ENCODE peak calls at places on chromosomes 12 and 14, in eight cellular contexts. U is GM12892, H is transverse colon, C is Panc1, X is GM12891, M is GM23338, J is HCT116, R is vagina. Q is an unnamed sample.
A peak's percentile ranks its signal among the peaks of the same experiment; 100 is the strongest.

GRCh38 chr14:100363053-100363452 is 39.9 kb downstream of the SLC25A47 start:
- DNase-seq in U (no peak), M (no peak), X (no peak), H (no peak), R (no peak), J (no peak), C (no peak), Q (no peak)

GRCh38 chr12:48185181-48185919 is 1.9 kb downstream of the CCDC184 start:
- DNase-seq in C (no peak), X (no peak), R (no peak), U (no peak), J (no peak), H (no peak), M (peak; percentile 86), Q (no peak)

GRCh38 chr14:38868415-38869290 is 234.4 kb downstream of the SEC23A start:
- DNase-seq in R (no peak), M (no peak), C (no peak), J (no peak), H (no peak), U (no peak), X (no peak), Q (no peak)

GRCh38 chr12:88703790-88704189 is 123.5 kb upstream of the KITLG start:
- DNase-seq in U (no peak), M (no peak), H (no peak), C (no peak), J (no peak), R (no peak), X (no peak), Q (no peak)

GRCh38 chr12:124036117-124037109 is 63.4 kb downstream of the ZNF664 start:
- DNase-seq in X (peak; percentile 45), H (peak; percentile 35), U (peak; percentile 34), M (peak; percentile 69), R (no peak), J (peak; percentile 15), C (peak; percentile 24), Q (peak; percentile 23)

GRCh38 chr12:128609861-128610260 is 213.9 kb downstream of the SLC15A4 start:
- DNase-seq in C (no peak), U (no peak), X (no peak), M (no peak), R (no peak), J (no peak), H (no peak), Q (no peak)

GRCh38 chr14:102751088-102751487 is 26.2 kb upstream of the TRAF3 start:
- DNase-seq in M (no peak), X (no peak), C (no peak), J (no peak), R (no peak), H (no peak), U (no peak), Q (no peak)

GRCh38 chr14:93712838-93713724 is 75.2 kb downstream of the PRIMA1 start:
- DNase-seq in J (no peak), C (no peak), U (no peak), H (no peak), X (no peak), R (peak; percentile 93), M (no peak), Q (no peak)

GRCh38 chr12:128976120-128976519 is 122.8 kb downstream of the GLT1D1 start:
- DNase-seq in H (peak; percentile 65), M (peak; percentile 79), U (no peak), C (no peak), R (no peak), X (no peak), J (no peak), Q (no peak)

GRCh38 chr14:105349992-105350391 is 35.4 kb downstream of the PACS2 start:
- DNase-seq in U (no peak), C (no peak), H (no peak), M (no peak), R (no peak), X (no peak), J (no peak), Q (no peak)

GRCh38 chr12:94954029-94954685 is 49.3 kb downstream of the NDUFA12 start:
- DNase-seq in H (peak; percentile 54), R (no peak), J (peak; percentile 67), C (no peak), X (no peak), M (no peak), U (no peak), Q (no peak)

GRCh38 chr12:121579190-121579791 is 1.5 kb downstream of the KDM2B start:
- DNase-seq in M (peak; percentile 73), C (no peak), J (no peak), X (peak; percentile 52), U (peak; percentile 56), R (no peak), H (peak; percentile 54), Q (no peak)

GRCh38 chr14:94341654-94342333 is 18.7 kb upstream of the SERPINA6 start:
- DNase-seq in M (no peak), X (no peak), C (no peak), J (no peak), U (no peak), R (no peak), H (no peak), Q (peak; percentile 33)

DNA sequence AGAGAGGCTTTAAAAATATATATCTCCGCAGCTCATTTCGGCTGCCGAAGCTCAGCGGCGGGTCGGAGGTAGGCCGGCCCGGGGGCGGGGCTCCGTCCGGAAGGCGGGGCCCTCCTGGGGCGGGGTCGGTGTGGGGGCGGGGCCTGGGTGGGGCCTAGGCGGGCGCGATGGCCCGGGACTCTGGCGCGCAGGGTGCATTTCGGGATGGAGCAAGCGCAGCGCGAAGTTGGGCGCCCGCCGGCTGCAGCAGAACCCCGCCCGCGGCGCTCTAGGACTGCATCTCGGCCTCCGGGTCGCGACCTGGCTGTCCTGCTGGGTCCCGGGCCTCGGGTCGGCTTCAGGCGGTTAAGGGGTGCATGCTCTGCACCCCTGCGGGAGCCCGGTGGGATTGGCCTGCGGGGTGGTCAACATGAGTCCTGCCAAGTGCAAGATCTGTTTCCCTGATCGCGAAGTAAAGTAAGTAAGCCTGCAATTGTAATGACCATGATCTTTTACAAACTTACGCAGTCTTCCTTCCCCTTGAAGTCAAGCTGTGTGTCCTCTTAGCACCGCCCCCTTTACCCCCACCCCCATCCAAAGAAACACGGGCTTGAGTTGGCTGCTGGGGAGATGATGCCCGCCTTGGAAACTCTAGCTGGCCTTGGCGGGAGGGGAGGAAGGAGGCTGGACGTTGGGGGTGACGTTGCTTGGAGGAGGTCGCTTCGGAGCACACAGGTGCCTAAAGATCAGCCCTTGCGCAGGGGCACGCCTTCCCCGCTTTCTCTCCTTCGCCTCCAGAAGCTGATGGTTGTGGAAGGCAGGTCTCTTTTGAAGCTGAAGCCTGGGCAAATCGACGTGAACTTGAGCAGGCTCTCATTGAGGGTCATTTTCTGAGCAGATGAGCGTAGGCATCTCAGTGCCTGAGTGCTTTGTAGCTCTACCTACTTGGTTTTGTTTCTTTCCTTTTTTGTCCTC is 38.4 kb downstream of the ACACB start:
- DNase-seq in H (peak; percentile 87), R (no peak), J (peak; percentile 87), C (peak; percentile 22), U (peak; percentile 76), M (peak; percentile 97), X (peak; percentile 81), Q (peak; percentile 74)
- TF ChIP-seq POLR2AphosphoS5 in H (peak; percentile 74), R (peak; percentile 22), J (peak; percentile 48), C (peak; percentile 34), U (no peak), M (peak; percentile 36), X (no peak), Q (no peak)

DNA sequence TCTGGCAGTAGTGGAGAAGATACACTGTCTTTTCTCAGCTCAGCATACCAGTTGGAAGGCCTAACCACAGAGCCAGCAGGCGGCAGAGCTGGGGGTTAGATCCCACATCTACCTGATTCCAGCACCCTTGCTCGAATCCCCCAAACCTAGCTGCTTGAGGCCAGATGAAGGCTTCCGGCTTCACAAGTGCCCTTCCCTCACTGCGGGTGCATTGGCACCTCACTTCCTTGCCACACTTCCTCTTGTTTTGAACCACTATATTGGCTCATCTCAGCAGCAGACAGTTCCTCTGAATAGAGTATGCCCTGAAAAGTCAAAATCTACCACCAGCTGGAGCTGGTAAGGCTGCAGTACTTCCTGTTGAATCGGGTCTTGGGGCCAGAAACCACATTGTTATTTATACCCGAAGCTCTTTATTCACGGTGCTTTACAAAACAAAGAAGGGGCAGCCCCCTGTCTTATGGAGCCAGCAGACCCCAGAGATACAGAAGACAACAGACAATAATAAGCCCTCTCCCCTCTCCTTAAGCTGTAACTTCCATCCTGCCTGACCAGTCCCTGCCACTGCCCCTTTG is 233.7 kb downstream of the EFCAB11 start:
- DNase-seq in H (peak; percentile 43), C (no peak), U (peak; percentile 22), M (peak; percentile 40), R (no peak), J (no peak), X (peak; percentile 18), Q (peak; percentile 97)
- TF ChIP-seq POLR2AphosphoS5 in H (no peak), C (no peak), U (no peak), M (no peak), R (no peak), J (no peak), X (no peak), Q (peak; percentile 92)

GRCh38 chr12:49198431-49199155 is 9.7 kb upstream of the TUBA1A start:
- DNase-seq in C (no peak), R (no peak), H (no peak), J (no peak), U (no peak), X (no peak), M (peak; percentile 63), Q (no peak)
- TF ChIP-seq POLR2AphosphoS5 in C (no peak), R (no peak), H (no peak), J (no peak), U (no peak), X (no peak), M (no peak), Q (no peak)

GRCh38 chr14:25037032-25037431 is 12.9 kb downstream of the STXBP6 start:
- DNase-seq in U (no peak), H (no peak), C (no peak), X (no peak), M (no peak), R (no peak), J (no peak), Q (no peak)

GRCh38 chr14:25026476-25027137 is 23.3 kb downstream of the STXBP6 start:
- DNase-seq in R (no peak), H (no peak), U (no peak), X (no peak), C (no peak), J (no peak), M (no peak), Q (no peak)

GRCh38 chr14:25033358-25033757 is 16.6 kb downstream of the STXBP6 start:
- DNase-seq in M (no peak), H (no peak), J (no peak), X (no peak), R (no peak), U (no peak), C (no peak), Q (no peak)

GRCh38 chr14:25034803-25035681 is 14.9 kb downstream of the STXBP6 start:
- DNase-seq in U (no peak), H (no peak), X (no peak), R (no peak), J (no peak), M (no peak), C (no peak), Q (no peak)

DNA sequence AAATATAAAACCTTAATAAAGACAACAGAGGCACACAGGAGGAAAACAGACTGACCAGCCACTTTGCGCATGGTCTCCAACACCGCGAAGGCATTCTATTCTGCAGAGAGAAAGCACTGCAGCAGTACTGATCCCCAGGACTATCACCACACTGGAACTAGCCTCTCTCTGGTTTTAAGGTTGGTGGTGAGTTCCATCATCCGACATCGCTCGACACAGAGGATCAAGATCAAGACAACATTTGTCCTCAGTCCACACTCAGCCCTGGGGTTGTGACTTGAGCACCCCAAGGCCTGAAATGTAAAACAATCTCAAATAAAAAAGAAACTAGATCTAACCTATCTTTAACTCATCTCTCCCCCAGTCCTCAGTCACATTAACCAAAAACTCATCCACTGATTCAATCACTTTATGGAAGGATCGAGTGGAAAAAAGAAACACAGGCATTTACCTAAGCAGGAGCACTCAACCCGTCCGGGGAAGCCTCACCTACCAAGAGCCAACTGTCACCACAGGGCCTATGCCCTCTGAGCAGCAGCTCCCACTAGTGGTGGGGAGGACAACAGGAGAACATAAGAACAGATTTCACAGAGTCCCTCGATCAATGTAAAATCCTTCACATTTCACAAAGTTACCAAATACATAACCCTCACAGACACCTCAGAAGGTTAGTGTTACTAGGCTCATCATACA is 17.7 kb downstream of the STXBP6 start:
- DNase-seq in C (no peak), H (no peak), M (peak; percentile 65), U (no peak), R (no peak), J (no peak), X (no peak), Q (no peak)
- TF ChIP-seq POLR2AphosphoS5 in C (no peak), H (no peak), M (no peak), U (no peak), R (no peak), J (no peak), X (no peak), Q (no peak)

Q was measured in HL-60.